ENCODE peak calls at places on chromosomes 6 and 20, in five cellular contexts. One of them, this sample, is unnamed.

GRCh38 chr6:24504642-24505586 is 10.1 kb downstream of the ALDH5A1 start:
- DNase-seq in H1: no peak
- DNase-seq in HCT116: no peak
- DNase-seq in GM23338: no peak
- DNase-seq in spleen: no peak
- DNase-seq in this sample: no peak

GRCh38 chr20:24636626-24637025 is 167.2 kb downstream of the SYNDIG1 start:
- DNase-seq in HCT116: no peak
- DNase-seq in spleen: no peak
- DNase-seq in H1: no peak
- DNase-seq in GM23338: no peak
- DNase-seq in this sample: no peak

GRCh38 chr20:34532320-34532719 is 16.1 kb downstream of the DYNLRB1 start:
- DNase-seq in spleen: peak
- DNase-seq in HCT116: no peak
- DNase-seq in H1: no peak
- DNase-seq in GM23338: no peak
- DNase-seq in this sample: no peak

GRCh38 chr6:217048-217659 is 75.1 kb upstream of the DUSP22 start:
- DNase-seq in spleen: no peak
- DNase-seq in H1: peak
- DNase-seq in HCT116: peak
- DNase-seq in GM23338: peak
- DNase-seq in this sample: no peak

GRCh38 chr6:94639564-94639963 is 937.8 kb upstream of the MANEA start:
- DNase-seq in GM23338: no peak
- DNase-seq in spleen: no peak
- DNase-seq in H1: no peak
- DNase-seq in HCT116: no peak
- DNase-seq in this sample: no peak

GRCh38 chr6:155301867-155302266 is 12.4 kb downstream of the TFB1M start:
- DNase-seq in GM23338: peak
- DNase-seq in HCT116: no peak
- DNase-seq in H1: no peak
- DNase-seq in spleen: no peak
- DNase-seq in this sample: peak

GRCh38 chr6:167824591-167825041 is 2.1 kb upstream of the AFDN start:
- DNase-seq in HCT116: no peak
- DNase-seq in H1: no peak
- DNase-seq in GM23338: no peak
- DNase-seq in spleen: no peak
- DNase-seq in this sample: peak

GRCh38 chr6:156600678-156601077 is 176.5 kb upstream of the ARID1B start:
- DNase-seq in H1: no peak
- DNase-seq in spleen: no peak
- DNase-seq in HCT116: no peak
- DNase-seq in GM23338: no peak
- DNase-seq in this sample: no peak

GRCh38 chr6:15073344-15073789 is 172.5 kb upstream of the JARID2 start:
- DNase-seq in HCT116: no peak
- DNase-seq in GM23338: no peak
- DNase-seq in H1: no peak
- DNase-seq in spleen: no peak
- DNase-seq in this sample: no peak

GRCh38 chr20:58927490-58928061 is 53.5 kb upstream of the NELFCD start:
- DNase-seq in H1: no peak
- DNase-seq in GM23338: no peak
- DNase-seq in HCT116: no peak
- DNase-seq in spleen: no peak
- DNase-seq in this sample: no peak

GRCh38 chr6:3356056-3356823 is 97.5 kb downstream of the PSMG4 start:
- DNase-seq in spleen: peak
- DNase-seq in H1: peak
- DNase-seq in GM23338: peak
- DNase-seq in HCT116: peak
- DNase-seq in this sample: no peak

GRCh38 chr6:4647414-4648365 is 128.5 kb upstream of the CDYL start:
- DNase-seq in GM23338: peak
- DNase-seq in spleen: peak
- DNase-seq in H1: peak
- DNase-seq in HCT116: peak
- DNase-seq in this sample: no peak

GRCh38 chr20:1002682-1003561 is 811 bp upstream of the RSPO4 start:
- DNase-seq in spleen: no peak
- DNase-seq in GM23338: no peak
- DNase-seq in H1: no peak
- DNase-seq in HCT116: no peak
- DNase-seq in this sample: no peak

GRCh38 chr6:116616757-116617093 is 446 bp downstream of the RSPH4A start:
- DNase-seq in HCT116: no peak
- DNase-seq in GM23338: peak
- DNase-seq in spleen: peak
- DNase-seq in H1: no peak
- DNase-seq in this sample: no peak

GRCh38 chr6:159608961-159609673 is 83.9 kb downstream of the SOD2 start:
- DNase-seq in GM23338: peak
- DNase-seq in H1: peak
- DNase-seq in spleen: no peak
- DNase-seq in HCT116: peak
- DNase-seq in this sample: no peak

GRCh38 chr6:109221543-109222195 is 126.4 kb downstream of the CEP57L1 start:
- DNase-seq in HCT116: no peak
- DNase-seq in H1: no peak
- DNase-seq in GM23338: no peak
- DNase-seq in spleen: no peak
- DNase-seq in this sample: no peak

GRCh38 chr6:80434951-80435350 is 328.5 kb downstream of the BCKDHB start:
- DNase-seq in GM23338: no peak
- DNase-seq in spleen: no peak
- DNase-seq in HCT116: no peak
- DNase-seq in H1: no peak
- DNase-seq in this sample: no peak

GRCh38 chr6:52416629-52417151 is 3.5 kb upstream of the EFHC1 start:
- DNase-seq in H1: no peak
- DNase-seq in GM23338: peak
- DNase-seq in spleen: no peak
- DNase-seq in HCT116: peak
- DNase-seq in this sample: peak

GRCh38 chr6:28884423-28885148 is 39.2 kb downstream of the TRIM27 start:
- DNase-seq in GM23338: no peak
- DNase-seq in spleen: no peak
- DNase-seq in HCT116: no peak
- DNase-seq in H1: no peak
- DNase-seq in this sample: no peak

GRCh38 chr20:4855555-4855954 is 133.8 kb downstream of the PRND start:
- DNase-seq in HCT116: no peak
- DNase-seq in spleen: no peak
- DNase-seq in GM23338: no peak
- DNase-seq in H1: no peak
- DNase-seq in this sample: no peak

GRCh38 chr6:24918641-24919403 is 16.9 kb downstream of the RIPOR2 start:
- DNase-seq in spleen: no peak
- DNase-seq in H1: no peak
- DNase-seq in HCT116: no peak
- DNase-seq in GM23338: peak
- DNase-seq in this sample: no peak

GRCh38 chr6:166757226-166758135 is 130.4 kb upstream of the RPS6KA2 start:
- DNase-seq in HCT116: no peak
- DNase-seq in spleen: no peak
- DNase-seq in GM23338: no peak
- DNase-seq in H1: no peak
- DNase-seq in this sample: no peak
- H3K4me3 ChIP-seq in HCT116: no peak
- H3K4me3 ChIP-seq in spleen: no peak
- H3K4me3 ChIP-seq in GM23338: no peak
- H3K4me3 ChIP-seq in H1: no peak
- H3K4me3 ChIP-seq in this sample: no peak

GRCh38 chr20:50278684-50279531 is 88.3 kb downstream of the CEBPB start:
- DNase-seq in H1: no peak
- DNase-seq in GM23338: peak
- DNase-seq in HCT116: peak
- DNase-seq in spleen: peak
- DNase-seq in this sample: no peak
- TF ChIP-seq POLR2AphosphoS5 in H1: no peak
- TF ChIP-seq POLR2AphosphoS5 in GM23338: no peak
- TF ChIP-seq POLR2AphosphoS5 in HCT116: peak
- TF ChIP-seq POLR2AphosphoS5 in spleen: peak
- TF ChIP-seq POLR2AphosphoS5 in this sample: no peak

GRCh38 chr20:31567380-31567720 is 37.7 kb upstream of the ID1 start:
- DNase-seq in HCT116: no peak
- DNase-seq in GM23338: no peak
- DNase-seq in spleen: no peak
- DNase-seq in H1: no peak
- DNase-seq in this sample: no peak

GRCh38 chr20:31566658-31567379 is 38.3 kb upstream of the ID1 start:
- DNase-seq in spleen: no peak
- DNase-seq in GM23338: peak
- DNase-seq in H1: no peak
- DNase-seq in HCT116: peak
- DNase-seq in this sample: no peak

GRCh38 chr20:31564284-31564683 is 40.8 kb upstream of the ID1 start:
- DNase-seq in GM23338: no peak
- DNase-seq in HCT116: no peak
- DNase-seq in spleen: no peak
- DNase-seq in H1: no peak
- DNase-seq in this sample: no peak

GRCh38 chr20:31566332-31566657 is 38.8 kb upstream of the ID1 start:
- DNase-seq in GM23338: no peak
- DNase-seq in H1: no peak
- DNase-seq in HCT116: no peak
- DNase-seq in spleen: no peak
- DNase-seq in this sample: no peak

GRCh38 chr20:31565699-31566331 is 39.3 kb upstream of the ID1 start:
- DNase-seq in spleen: no peak
- DNase-seq in HCT116: no peak
- DNase-seq in H1: no peak
- DNase-seq in GM23338: no peak
- DNase-seq in this sample: no peak
- H3K4me3 ChIP-seq in spleen: no peak
- H3K4me3 ChIP-seq in HCT116: no peak
- H3K4me3 ChIP-seq in H1: no peak
- H3K4me3 ChIP-seq in GM23338: no peak
- H3K4me3 ChIP-seq in this sample: no peak

DNA sequence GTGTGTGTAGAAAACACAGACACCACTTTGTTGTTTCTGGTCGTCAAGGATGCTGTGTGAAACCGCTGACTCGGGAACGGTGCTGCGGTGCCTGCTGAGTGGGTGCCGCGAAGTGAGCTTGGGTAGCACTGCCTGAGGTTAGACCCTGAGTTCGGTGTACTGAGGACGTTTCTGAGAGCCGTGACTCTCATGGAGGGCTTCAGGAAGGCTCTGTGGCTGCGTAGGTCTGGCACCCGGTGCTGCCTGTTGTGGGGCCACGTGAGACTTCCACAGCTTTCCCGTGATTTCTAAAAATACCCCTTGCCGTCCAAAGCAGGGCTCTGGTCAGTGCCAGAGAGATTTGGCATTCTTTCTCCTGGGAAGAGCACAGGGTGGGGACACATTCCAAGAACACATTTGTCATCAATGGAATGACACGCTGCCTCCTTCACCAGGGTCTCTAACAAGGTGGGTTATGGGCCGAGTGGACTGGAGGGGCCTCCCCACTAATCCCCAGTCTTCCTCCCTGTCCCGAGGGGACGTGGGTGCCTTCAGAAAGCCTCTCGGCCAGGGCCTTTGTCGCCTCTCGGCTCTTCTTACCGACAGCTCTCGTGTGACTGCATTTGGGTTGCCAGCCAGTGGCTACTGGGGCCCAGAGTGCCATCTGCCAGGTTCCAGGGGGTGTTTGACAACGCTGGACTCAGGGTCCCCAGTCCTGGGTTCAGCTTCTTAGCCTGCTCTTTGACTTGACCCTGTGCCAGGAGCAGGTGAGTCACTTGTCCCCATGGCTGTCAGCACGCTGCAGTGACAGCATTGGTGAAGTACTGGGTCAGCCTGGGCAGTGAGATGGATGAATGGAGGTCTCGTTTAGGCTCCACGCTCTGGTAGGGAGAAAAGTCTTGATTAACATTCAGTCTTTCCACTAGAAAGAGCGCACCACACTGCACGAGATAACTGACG is 62.2 kb downstream of the SYNJ2 start:
- DNase-seq in H1: no peak
- DNase-seq in spleen: no peak
- DNase-seq in GM23338: no peak
- DNase-seq in HCT116: no peak
- DNase-seq in this sample: no peak
- TF ChIP-seq POLR2AphosphoS5 in H1: no peak
- TF ChIP-seq POLR2AphosphoS5 in spleen: no peak
- TF ChIP-seq POLR2AphosphoS5 in GM23338: no peak
- TF ChIP-seq POLR2AphosphoS5 in HCT116: peak
- TF ChIP-seq POLR2AphosphoS5 in this sample: no peak

GRCh38 chr6:63677282-63677681 is 41.7 kb downstream of the PHF3 start:
- DNase-seq in GM23338: no peak
- DNase-seq in HCT116: no peak
- DNase-seq in H1: no peak
- DNase-seq in spleen: no peak
- DNase-seq in this sample: no peak
- H3K4me3 ChIP-seq in GM23338: no peak
- H3K4me3 ChIP-seq in HCT116: no peak
- H3K4me3 ChIP-seq in H1: no peak
- H3K4me3 ChIP-seq in spleen: no peak
- H3K4me3 ChIP-seq in this sample: no peak